ENCODE peak calls at places on chromosome 1, in eight cellular contexts. One of them, this sample, is unnamed.

GRCh38 chr1:202233171-202233570 is 39.6 kb downstream of the LGR6 start:
- DNase-seq in psoas muscle: no peak
- DNase-seq in IMR-90: no peak
- DNase-seq in cardiac muscle cell: no peak
- DNase-seq in aorta: no peak
- DNase-seq in lower lobe of right lung: no peak
- DNase-seq in retinal pigment epithelial cell: no peak
- DNase-seq in GM23248: no peak
- DNase-seq in this sample: no peak

GRCh38 chr1:152182942-152183341 is 23.9 kb upstream of the RPTN start:
- DNase-seq in psoas muscle: no peak
- DNase-seq in aorta: no peak
- DNase-seq in lower lobe of right lung: no peak
- DNase-seq in GM23248: peak; percentile 94
- DNase-seq in retinal pigment epithelial cell: peak; percentile 76
- DNase-seq in IMR-90: peak; percentile 44
- DNase-seq in cardiac muscle cell: no peak
- DNase-seq in this sample: peak; percentile 95

GRCh38 chr1:18547460-18547859 is 66.7 kb downstream of the KLHDC7A start:
- DNase-seq in cardiac muscle cell: no peak
- DNase-seq in psoas muscle: no peak
- DNase-seq in IMR-90: no peak
- DNase-seq in retinal pigment epithelial cell: no peak
- DNase-seq in lower lobe of right lung: no peak
- DNase-seq in aorta: peak; percentile 1
- DNase-seq in GM23248: no peak
- DNase-seq in this sample: no peak

GRCh38 chr1:180923024-180923841 is 10.5 kb downstream of the KIAA1614 start:
- DNase-seq in GM23248: peak; percentile 13
- DNase-seq in psoas muscle: no peak
- DNase-seq in retinal pigment epithelial cell: peak; percentile 78
- DNase-seq in lower lobe of right lung: no peak
- DNase-seq in IMR-90: peak; percentile 12
- DNase-seq in cardiac muscle cell: peak; percentile 74
- DNase-seq in aorta: no peak
- DNase-seq in this sample: peak; percentile 24

GRCh38 chr1:10693497-10694273 is 102.8 kb downstream of the CASZ1 start:
- DNase-seq in aorta: peak; percentile 86
- DNase-seq in psoas muscle: peak; percentile 40
- DNase-seq in GM23248: peak; percentile 67
- DNase-seq in lower lobe of right lung: peak; percentile 68
- DNase-seq in IMR-90: no peak
- DNase-seq in retinal pigment epithelial cell: no peak
- DNase-seq in cardiac muscle cell: peak; percentile 71
- DNase-seq in this sample: peak; percentile 52

GRCh38 chr1:209249280-209249670 is 334.2 kb upstream of the CAMK1G start:
- DNase-seq in aorta: no peak
- DNase-seq in lower lobe of right lung: no peak
- DNase-seq in GM23248: no peak
- DNase-seq in retinal pigment epithelial cell: peak; percentile 24
- DNase-seq in IMR-90: no peak
- DNase-seq in psoas muscle: no peak
- DNase-seq in cardiac muscle cell: peak; percentile 56
- DNase-seq in this sample: no peak

GRCh38 chr1:183025782-183026774 is 2.9 kb downstream of the LAMC1 start:
- DNase-seq in IMR-90: peak; percentile 56
- DNase-seq in aorta: no peak
- DNase-seq in cardiac muscle cell: no peak
- DNase-seq in psoas muscle: no peak
- DNase-seq in retinal pigment epithelial cell: no peak
- DNase-seq in GM23248: peak; percentile 48
- DNase-seq in lower lobe of right lung: no peak
- DNase-seq in this sample: no peak

GRCh38 chr1:159944623-159945455 is 574 bp downstream of the IGSF9 start:
- DNase-seq in retinal pigment epithelial cell: no peak
- DNase-seq in aorta: no peak
- DNase-seq in psoas muscle: no peak
- DNase-seq in IMR-90: no peak
- DNase-seq in GM23248: no peak
- DNase-seq in lower lobe of right lung: no peak
- DNase-seq in cardiac muscle cell: no peak
- DNase-seq in this sample: no peak

GRCh38 chr1:17230106-17230505 is 18.8 kb upstream of the PADI3 start:
- DNase-seq in aorta: no peak
- DNase-seq in psoas muscle: no peak
- DNase-seq in IMR-90: no peak
- DNase-seq in GM23248: no peak
- DNase-seq in retinal pigment epithelial cell: no peak
- DNase-seq in lower lobe of right lung: no peak
- DNase-seq in cardiac muscle cell: no peak
- DNase-seq in this sample: no peak

GRCh38 chr1:69861641-69862040 is 293.9 kb downstream of the LRRC7 start:
- DNase-seq in IMR-90: no peak
- DNase-seq in GM23248: no peak
- DNase-seq in retinal pigment epithelial cell: no peak
- DNase-seq in lower lobe of right lung: no peak
- DNase-seq in cardiac muscle cell: no peak
- DNase-seq in aorta: no peak
- DNase-seq in psoas muscle: no peak
- DNase-seq in this sample: no peak

GRCh38 chr1:79859212-79859948 is 852.9 kb upstream of the ADGRL4 start:
- DNase-seq in cardiac muscle cell: no peak
- DNase-seq in retinal pigment epithelial cell: peak; percentile 15
- DNase-seq in lower lobe of right lung: no peak
- DNase-seq in IMR-90: peak; percentile 76
- DNase-seq in aorta: no peak
- DNase-seq in psoas muscle: no peak
- DNase-seq in GM23248: peak; percentile 81
- DNase-seq in this sample: no peak

GRCh38 chr1:238960071-238960470 is 426.3 kb upstream of the CHRM3 start:
- DNase-seq in GM23248: peak; percentile 36
- DNase-seq in lower lobe of right lung: no peak
- DNase-seq in cardiac muscle cell: no peak
- DNase-seq in retinal pigment epithelial cell: peak; percentile 100
- DNase-seq in psoas muscle: no peak
- DNase-seq in IMR-90: peak; percentile 4
- DNase-seq in aorta: no peak
- DNase-seq in this sample: peak; percentile 75

GRCh38 chr1:18724001-18724411 is 93.4 kb downstream of the PAX7 start:
- DNase-seq in retinal pigment epithelial cell: no peak
- DNase-seq in psoas muscle: no peak
- DNase-seq in cardiac muscle cell: no peak
- DNase-seq in aorta: no peak
- DNase-seq in GM23248: no peak
- DNase-seq in lower lobe of right lung: no peak
- DNase-seq in IMR-90: no peak
- DNase-seq in this sample: no peak

DNA sequence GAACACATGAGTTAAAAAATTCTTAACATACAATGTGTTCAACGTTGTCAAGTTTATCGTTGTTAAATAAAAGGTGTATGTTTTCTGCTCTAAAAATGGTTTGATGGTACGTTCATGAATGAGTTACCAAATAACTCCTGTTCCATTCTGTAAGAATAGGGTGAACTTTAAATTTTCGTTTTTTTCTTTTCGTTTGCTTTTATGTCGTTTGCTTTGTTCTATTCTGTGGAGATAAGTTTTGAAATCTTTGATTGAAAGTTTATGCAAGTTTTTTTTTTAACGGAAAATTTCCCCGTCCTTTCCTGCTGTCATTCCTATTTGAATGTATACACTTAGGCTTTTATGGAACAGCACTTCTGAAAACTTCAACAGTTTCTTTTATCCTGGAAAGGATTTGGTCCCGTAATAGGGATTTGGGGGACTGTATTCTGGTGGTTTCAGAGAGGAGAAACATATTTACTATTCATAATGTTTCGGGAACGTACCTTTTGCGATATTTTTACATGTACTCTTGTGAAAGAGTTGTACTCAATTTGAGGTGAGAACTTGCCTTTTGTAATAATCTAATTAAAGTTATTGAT is 1.7 kb downstream of the DR1 start:
- DNase-seq in retinal pigment epithelial cell: no peak
- DNase-seq in psoas muscle: no peak
- DNase-seq in GM23248: no peak
- DNase-seq in lower lobe of right lung: no peak
- DNase-seq in cardiac muscle cell: no peak
- DNase-seq in aorta: no peak
- DNase-seq in IMR-90: no peak
- DNase-seq in this sample: no peak
- H3K4me3 ChIP-seq in retinal pigment epithelial cell: peak overlapping the region; percentile 89
- H3K4me3 ChIP-seq in psoas muscle: peak overlapping the region; percentile 93
- H3K4me3 ChIP-seq in GM23248: peak overlapping the region; percentile 99
- H3K4me3 ChIP-seq in lower lobe of right lung: peak overlapping the region; percentile 94
- H3K4me3 ChIP-seq in cardiac muscle cell: peak overlapping the region; percentile 81
- H3K4me3 ChIP-seq in aorta: peak overlapping the region; percentile 84
- H3K4me3 ChIP-seq in IMR-90: peak overlapping the region; percentile 83
- H3K4me3 ChIP-seq in this sample: peak overlapping the region; percentile 99

GRCh38 chr1:99652881-99653281 is 7.0 kb downstream of the PALMD start:
- DNase-seq in GM23248: peak; percentile 26
- DNase-seq in cardiac muscle cell: no peak
- DNase-seq in lower lobe of right lung: no peak
- DNase-seq in psoas muscle: no peak
- DNase-seq in retinal pigment epithelial cell: no peak
- DNase-seq in aorta: no peak
- DNase-seq in IMR-90: no peak
- DNase-seq in this sample: no peak
- H3K4me3 ChIP-seq in GM23248: no peak overlapping the region
- H3K4me3 ChIP-seq in cardiac muscle cell: no peak overlapping the region
- H3K4me3 ChIP-seq in lower lobe of right lung: no peak overlapping the region
- H3K4me3 ChIP-seq in psoas muscle: peak overlapping the region; percentile 72
- H3K4me3 ChIP-seq in retinal pigment epithelial cell: no peak overlapping the region
- H3K4me3 ChIP-seq in aorta: no peak overlapping the region
- H3K4me3 ChIP-seq in IMR-90: no peak overlapping the region
- H3K4me3 ChIP-seq in this sample: no peak overlapping the region

DNA sequence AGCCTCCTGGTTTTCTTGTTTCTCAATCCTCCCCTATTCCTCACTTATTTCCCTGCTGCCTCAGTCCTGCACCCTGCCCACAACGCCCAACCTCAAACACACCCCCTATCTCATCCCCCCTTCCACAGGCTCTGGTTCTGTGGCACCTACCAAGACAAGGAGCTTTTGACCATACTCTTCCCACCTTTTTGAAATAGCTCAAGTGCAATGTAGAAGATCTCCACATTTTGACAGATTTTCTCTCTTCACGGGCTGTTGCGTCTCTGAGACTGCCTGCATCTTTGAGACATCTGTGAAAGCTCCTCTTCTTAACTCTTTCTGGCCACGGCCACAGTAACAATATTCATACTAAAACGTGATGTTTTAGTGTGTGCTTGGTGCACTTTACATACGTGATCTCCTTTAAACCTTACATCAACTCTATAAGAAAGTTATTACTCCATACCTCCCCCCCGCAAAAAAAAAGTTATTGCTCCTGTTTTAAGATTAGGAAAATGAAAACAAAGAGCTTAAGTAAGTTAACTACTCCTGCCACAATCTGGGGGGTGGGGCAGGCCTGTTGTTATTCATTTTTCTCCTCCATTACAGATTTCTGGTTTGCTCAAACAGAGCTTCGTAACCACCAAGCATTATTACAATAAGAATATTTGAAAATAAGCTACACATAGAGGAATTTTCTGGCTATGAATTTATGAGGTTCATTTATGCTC is 1.8 kb upstream of the SERBP1 start:
- DNase-seq in lower lobe of right lung: no peak
- DNase-seq in cardiac muscle cell: no peak
- DNase-seq in IMR-90: no peak
- DNase-seq in aorta: no peak
- DNase-seq in retinal pigment epithelial cell: no peak
- DNase-seq in GM23248: peak; percentile 48
- DNase-seq in psoas muscle: no peak
- DNase-seq in this sample: no peak
- H3K4me3 ChIP-seq in lower lobe of right lung: peak overlapping the region; percentile 84
- H3K4me3 ChIP-seq in cardiac muscle cell: no peak overlapping the region
- H3K4me3 ChIP-seq in IMR-90: no peak overlapping the region
- H3K4me3 ChIP-seq in aorta: no peak overlapping the region
- H3K4me3 ChIP-seq in retinal pigment epithelial cell: no peak overlapping the region
- H3K4me3 ChIP-seq in GM23248: peak overlapping the region; percentile 96
- H3K4me3 ChIP-seq in psoas muscle: peak overlapping the region; percentile 89
- H3K4me3 ChIP-seq in this sample: peak overlapping the region; percentile 92

GRCh38 chr1:157237522-157237921 is 99.3 kb upstream of the ETV3 start:
- DNase-seq in lower lobe of right lung: no peak
- DNase-seq in GM23248: no peak
- DNase-seq in aorta: no peak
- DNase-seq in cardiac muscle cell: no peak
- DNase-seq in psoas muscle: no peak
- DNase-seq in IMR-90: no peak
- DNase-seq in retinal pigment epithelial cell: no peak
- DNase-seq in this sample: no peak
- H3K4me3 ChIP-seq in lower lobe of right lung: no peak overlapping the region
- H3K4me3 ChIP-seq in GM23248: no peak overlapping the region
- H3K4me3 ChIP-seq in aorta: no peak overlapping the region
- H3K4me3 ChIP-seq in cardiac muscle cell: no peak overlapping the region
- H3K4me3 ChIP-seq in psoas muscle: no peak overlapping the region
- H3K4me3 ChIP-seq in IMR-90: no peak overlapping the region
- H3K4me3 ChIP-seq in retinal pigment epithelial cell: no peak overlapping the region
- H3K4me3 ChIP-seq in this sample: no peak overlapping the region

GRCh38 chr1:23163395-23163794 is 5.3 kb downstream of the LUZP1 start:
- DNase-seq in retinal pigment epithelial cell: no peak
- DNase-seq in psoas muscle: no peak
- DNase-seq in cardiac muscle cell: no peak
- DNase-seq in GM23248: peak; percentile 44
- DNase-seq in lower lobe of right lung: no peak
- DNase-seq in IMR-90: no peak
- DNase-seq in aorta: no peak
- DNase-seq in this sample: no peak
- H3K4me3 ChIP-seq in retinal pigment epithelial cell: no peak overlapping the region
- H3K4me3 ChIP-seq in psoas muscle: no peak overlapping the region
- H3K4me3 ChIP-seq in cardiac muscle cell: no peak overlapping the region
- H3K4me3 ChIP-seq in GM23248: no peak overlapping the region
- H3K4me3 ChIP-seq in lower lobe of right lung: no peak overlapping the region
- H3K4me3 ChIP-seq in IMR-90: no peak overlapping the region
- H3K4me3 ChIP-seq in aorta: no peak overlapping the region
- H3K4me3 ChIP-seq in this sample: no peak overlapping the region

GRCh38 chr1:203537806-203538464 is 44.0 kb downstream of the OPTC start:
- DNase-seq in psoas muscle: no peak
- DNase-seq in retinal pigment epithelial cell: no peak
- DNase-seq in GM23248: peak; percentile 74
- DNase-seq in aorta: peak; percentile 80
- DNase-seq in IMR-90: peak; percentile 91
- DNase-seq in lower lobe of right lung: peak; percentile 64
- DNase-seq in cardiac muscle cell: no peak
- DNase-seq in this sample: peak; percentile 34
- H3K4me3 ChIP-seq in psoas muscle: no peak overlapping the region
- H3K4me3 ChIP-seq in retinal pigment epithelial cell: no peak overlapping the region
- H3K4me3 ChIP-seq in GM23248: no peak overlapping the region
- H3K4me3 ChIP-seq in aorta: no peak overlapping the region
- H3K4me3 ChIP-seq in IMR-90: no peak overlapping the region
- H3K4me3 ChIP-seq in lower lobe of right lung: no peak overlapping the region
- H3K4me3 ChIP-seq in cardiac muscle cell: no peak overlapping the region
- H3K4me3 ChIP-seq in this sample: no peak overlapping the region

GRCh38 chr1:47002211-47002610 is 21.3 kb upstream of the CYP4X1 start:
- DNase-seq in retinal pigment epithelial cell: no peak
- DNase-seq in aorta: no peak
- DNase-seq in psoas muscle: no peak
- DNase-seq in cardiac muscle cell: no peak
- DNase-seq in IMR-90: no peak
- DNase-seq in GM23248: peak; percentile 7
- DNase-seq in lower lobe of right lung: no peak
- DNase-seq in this sample: no peak

GRCh38 chr1:47004004-47004403 is 19.5 kb upstream of the CYP4X1 start:
- DNase-seq in aorta: no peak
- DNase-seq in GM23248: no peak
- DNase-seq in IMR-90: no peak
- DNase-seq in lower lobe of right lung: no peak
- DNase-seq in retinal pigment epithelial cell: no peak
- DNase-seq in psoas muscle: no peak
- DNase-seq in cardiac muscle cell: no peak
- DNase-seq in this sample: no peak
- H3K4me3 ChIP-seq in aorta: no peak overlapping the region
- H3K4me3 ChIP-seq in GM23248: no peak overlapping the region
- H3K4me3 ChIP-seq in IMR-90: no peak overlapping the region
- H3K4me3 ChIP-seq in lower lobe of right lung: peak overlapping the region; percentile 3
- H3K4me3 ChIP-seq in retinal pigment epithelial cell: no peak overlapping the region
- H3K4me3 ChIP-seq in psoas muscle: no peak overlapping the region
- H3K4me3 ChIP-seq in cardiac muscle cell: no peak overlapping the region
- H3K4me3 ChIP-seq in this sample: no peak overlapping the region